ENCODE peak calls at places on chromosome 15, in seven cellular contexts. One of them, this sample, is unnamed.

GRCh38 chr15:45630958-45631691 is 3.7 kb upstream of the SQOR start:
- DNase-seq in heart right ventricle: no peak
- DNase-seq in choroid plexus epithelial cell: peak; percentile 74
- DNase-seq in progenitor cell of endocrine pancreas: no peak
- DNase-seq in GM10248: no peak
- DNase-seq in fibroblast of lung: peak; percentile 66
- DNase-seq in adrenal gland: no peak
- DNase-seq in this sample: no peak

GRCh38 chr15:29854413-29854812 is 32.1 kb upstream of the TJP1 start:
- DNase-seq in heart right ventricle: no peak
- DNase-seq in choroid plexus epithelial cell: no peak
- DNase-seq in progenitor cell of endocrine pancreas: no peak
- DNase-seq in GM10248: no peak
- DNase-seq in fibroblast of lung: no peak
- DNase-seq in adrenal gland: no peak
- DNase-seq in this sample: no peak

GRCh38 chr15:78889000-78889399 is 16.3 kb downstream of the MORF4L1 start:
- DNase-seq in heart right ventricle: no peak
- DNase-seq in choroid plexus epithelial cell: no peak
- DNase-seq in progenitor cell of endocrine pancreas: no peak
- DNase-seq in GM10248: no peak
- DNase-seq in fibroblast of lung: no peak
- DNase-seq in adrenal gland: no peak
- DNase-seq in this sample: no peak

GRCh38 chr15:62610499-62610898 is 432.0 kb upstream of the TPM1 start:
- DNase-seq in heart right ventricle: no peak
- DNase-seq in choroid plexus epithelial cell: no peak
- DNase-seq in progenitor cell of endocrine pancreas: no peak
- DNase-seq in GM10248: no peak
- DNase-seq in fibroblast of lung: no peak
- DNase-seq in adrenal gland: no peak
- DNase-seq in this sample: no peak

GRCh38 chr15:74319596-74320357 is 47.7 kb downstream of the CYP11A1 start:
- DNase-seq in heart right ventricle: peak; percentile 42
- DNase-seq in choroid plexus epithelial cell: no peak
- DNase-seq in progenitor cell of endocrine pancreas: no peak
- DNase-seq in GM10248: no peak
- DNase-seq in fibroblast of lung: no peak
- DNase-seq in adrenal gland: no peak
- DNase-seq in this sample: no peak

GRCh38 chr15:33171202-33171601 is 23.3 kb downstream of the FMN1 start:
- DNase-seq in heart right ventricle: no peak
- DNase-seq in choroid plexus epithelial cell: no peak
- DNase-seq in progenitor cell of endocrine pancreas: no peak
- DNase-seq in GM10248: no peak
- DNase-seq in fibroblast of lung: no peak
- DNase-seq in adrenal gland: no peak
- DNase-seq in this sample: no peak

GRCh38 chr15:75349851-75350588 is 3.2 kb downstream of the NEIL1 start:
- DNase-seq in heart right ventricle: no peak
- DNase-seq in choroid plexus epithelial cell: no peak
- DNase-seq in progenitor cell of endocrine pancreas: no peak
- DNase-seq in GM10248: peak; percentile 61
- DNase-seq in fibroblast of lung: no peak
- DNase-seq in adrenal gland: no peak
- DNase-seq in this sample: no peak

GRCh38 chr15:76431936-76432335 is 95.4 kb downstream of the ISL2 start:
- DNase-seq in heart right ventricle: no peak
- DNase-seq in choroid plexus epithelial cell: no peak
- DNase-seq in progenitor cell of endocrine pancreas: no peak
- DNase-seq in GM10248: no peak
- DNase-seq in fibroblast of lung: no peak
- DNase-seq in adrenal gland: no peak
- DNase-seq in this sample: peak; percentile 17

GRCh38 chr15:73685561-73685960 is 1.4 kb downstream of the CD276 start:
- DNase-seq in heart right ventricle: no peak
- DNase-seq in choroid plexus epithelial cell: peak; percentile 39
- DNase-seq in progenitor cell of endocrine pancreas: no peak
- DNase-seq in GM10248: no peak
- DNase-seq in fibroblast of lung: peak; percentile 45
- DNase-seq in adrenal gland: no peak
- DNase-seq in this sample: no peak

GRCh38 chr15:96947830-96948229 is 617.3 kb downstream of the NR2F2 start:
- DNase-seq in heart right ventricle: no peak
- DNase-seq in choroid plexus epithelial cell: peak; percentile 33
- DNase-seq in progenitor cell of endocrine pancreas: no peak
- DNase-seq in GM10248: no peak
- DNase-seq in fibroblast of lung: peak; percentile 33
- DNase-seq in adrenal gland: no peak
- DNase-seq in this sample: peak; percentile 69

GRCh38 chr15:85793641-85794597 is 806 bp downstream of the KLHL25 start:
- DNase-seq in heart right ventricle: peak; percentile 41
- DNase-seq in choroid plexus epithelial cell: peak; percentile 30
- DNase-seq in progenitor cell of endocrine pancreas: peak; percentile 34
- DNase-seq in GM10248: no peak
- DNase-seq in fibroblast of lung: no peak
- DNase-seq in adrenal gland: peak; percentile 40
- DNase-seq in this sample: peak; percentile 56

GRCh38 chr15:40279437-40280141 is 3.3 kb downstream of the ANKRD63 start:
- DNase-seq in heart right ventricle: peak; percentile 82
- DNase-seq in choroid plexus epithelial cell: peak; percentile 54
- DNase-seq in progenitor cell of endocrine pancreas: peak; percentile 85
- DNase-seq in GM10248: peak; percentile 82
- DNase-seq in fibroblast of lung: peak; percentile 48
- DNase-seq in adrenal gland: peak; percentile 77
- DNase-seq in this sample: peak; percentile 94

GRCh38 chr15:73996939-73997338 is 2.4 kb downstream of the PML start:
- DNase-seq in heart right ventricle: no peak
- DNase-seq in choroid plexus epithelial cell: peak; percentile 72
- DNase-seq in progenitor cell of endocrine pancreas: no peak
- DNase-seq in GM10248: peak; percentile 46
- DNase-seq in fibroblast of lung: peak; percentile 49
- DNase-seq in adrenal gland: peak; percentile 32
- DNase-seq in this sample: no peak

GRCh38 chr15:28992340-28992864 is 106.6 kb downstream of the APBA2 start:
- DNase-seq in heart right ventricle: no peak
- DNase-seq in choroid plexus epithelial cell: no peak
- DNase-seq in progenitor cell of endocrine pancreas: no peak
- DNase-seq in GM10248: no peak
- DNase-seq in fibroblast of lung: no peak
- DNase-seq in adrenal gland: no peak
- DNase-seq in this sample: no peak

GRCh38 chr15:50865515-50866370 is 42.7 kb upstream of the AP4E1 start:
- DNase-seq in heart right ventricle: no peak
- DNase-seq in choroid plexus epithelial cell: no peak
- DNase-seq in progenitor cell of endocrine pancreas: no peak
- DNase-seq in GM10248: no peak
- DNase-seq in fibroblast of lung: no peak
- DNase-seq in adrenal gland: no peak
- DNase-seq in this sample: no peak

GRCh38 chr15:94300612-94301011 is 69.3 kb downstream of the MCTP2 start:
- DNase-seq in heart right ventricle: no peak
- DNase-seq in choroid plexus epithelial cell: no peak
- DNase-seq in progenitor cell of endocrine pancreas: no peak
- DNase-seq in GM10248: no peak
- DNase-seq in fibroblast of lung: no peak
- DNase-seq in adrenal gland: no peak
- DNase-seq in this sample: no peak

GRCh38 chr15:57227899-57228298 is 148.4 kb upstream of the CGNL1 start:
- DNase-seq in heart right ventricle: no peak
- DNase-seq in choroid plexus epithelial cell: peak; percentile 76
- DNase-seq in progenitor cell of endocrine pancreas: no peak
- DNase-seq in GM10248: no peak
- DNase-seq in fibroblast of lung: peak; percentile 82
- DNase-seq in adrenal gland: no peak
- DNase-seq in this sample: no peak

GRCh38 chr15:51022206-51022605 is 72.5 kb downstream of the TNFAIP8L3 start:
- DNase-seq in heart right ventricle: no peak
- DNase-seq in choroid plexus epithelial cell: no peak
- DNase-seq in progenitor cell of endocrine pancreas: no peak
- DNase-seq in GM10248: no peak
- DNase-seq in fibroblast of lung: no peak
- DNase-seq in adrenal gland: no peak
- DNase-seq in this sample: no peak

GRCh38 chr15:94607176-94607654 is 375.9 kb downstream of the MCTP2 start:
- DNase-seq in heart right ventricle: peak; percentile 15
- DNase-seq in choroid plexus epithelial cell: peak; percentile 13
- DNase-seq in progenitor cell of endocrine pancreas: no peak
- DNase-seq in GM10248: no peak
- DNase-seq in fibroblast of lung: peak; percentile 28
- DNase-seq in adrenal gland: peak; percentile 29
- DNase-seq in this sample: no peak

GRCh38 chr15:51398676-51399075 is 57.2 kb downstream of the GLDN start:
- DNase-seq in heart right ventricle: no peak
- DNase-seq in choroid plexus epithelial cell: no peak
- DNase-seq in progenitor cell of endocrine pancreas: no peak
- DNase-seq in GM10248: no peak
- DNase-seq in fibroblast of lung: no peak
- DNase-seq in adrenal gland: no peak
- DNase-seq in this sample: no peak

GRCh38 chr15:40471105-40471777 is 457 bp downstream of the CHST14 start:
- DNase-seq in heart right ventricle: peak; percentile 43
- DNase-seq in choroid plexus epithelial cell: no peak
- DNase-seq in progenitor cell of endocrine pancreas: no peak
- DNase-seq in GM10248: peak; percentile 45
- DNase-seq in fibroblast of lung: peak; percentile 10
- DNase-seq in adrenal gland: peak; percentile 38
- DNase-seq in this sample: no peak

GRCh38 chr15:38904298-38904697 is 339.7 kb upstream of the RASGRP1 start:
- DNase-seq in heart right ventricle: no peak
- DNase-seq in choroid plexus epithelial cell: no peak
- DNase-seq in progenitor cell of endocrine pancreas: no peak
- DNase-seq in GM10248: no peak
- DNase-seq in fibroblast of lung: no peak
- DNase-seq in adrenal gland: no peak
- DNase-seq in this sample: no peak

GRCh38 chr15:27067175-27067574 is 96.2 kb downstream of the GABRG3 start:
- DNase-seq in heart right ventricle: no peak
- DNase-seq in choroid plexus epithelial cell: no peak
- DNase-seq in progenitor cell of endocrine pancreas: no peak
- DNase-seq in GM10248: no peak
- DNase-seq in fibroblast of lung: no peak
- DNase-seq in adrenal gland: no peak
- DNase-seq in this sample: no peak

GRCh38 chr15:29139540-29140459 is 129.8 kb downstream of the NSMCE3 start:
- DNase-seq in heart right ventricle: peak; percentile 50
- DNase-seq in choroid plexus epithelial cell: peak; percentile 63
- DNase-seq in progenitor cell of endocrine pancreas: peak; percentile 68
- DNase-seq in GM10248: peak; percentile 81
- DNase-seq in fibroblast of lung: peak; percentile 23
- DNase-seq in adrenal gland: peak; percentile 43
- DNase-seq in this sample: peak; percentile 81

GRCh38 chr15:69973102-69973714 is 124.5 kb downstream of the TLE3 start:
- DNase-seq in heart right ventricle: no peak
- DNase-seq in choroid plexus epithelial cell: peak; percentile 71
- DNase-seq in progenitor cell of endocrine pancreas: no peak
- DNase-seq in GM10248: no peak
- DNase-seq in fibroblast of lung: peak; percentile 32
- DNase-seq in adrenal gland: no peak
- DNase-seq in this sample: peak; percentile 29

GRCh38 chr15:80584561-80584964 is 110.5 kb upstream of the ABHD17C start:
- DNase-seq in heart right ventricle: no peak
- DNase-seq in choroid plexus epithelial cell: no peak
- DNase-seq in progenitor cell of endocrine pancreas: no peak
- DNase-seq in GM10248: no peak
- DNase-seq in fibroblast of lung: no peak
- DNase-seq in adrenal gland: no peak
- DNase-seq in this sample: no peak

GRCh38 chr15:60590935-60591490 is 112.1 kb upstream of the ICE2 start:
- DNase-seq in heart right ventricle: peak; percentile 54
- DNase-seq in choroid plexus epithelial cell: peak; percentile 51
- DNase-seq in progenitor cell of endocrine pancreas: peak; percentile 36
- DNase-seq in GM10248: peak; percentile 35
- DNase-seq in fibroblast of lung: peak; percentile 47
- DNase-seq in adrenal gland: peak; percentile 59
- DNase-seq in this sample: peak; percentile 68
- TF ChIP-seq CTCF in heart right ventricle: peak; percentile 23
- TF ChIP-seq CTCF in choroid plexus epithelial cell: no peak
- TF ChIP-seq CTCF in progenitor cell of endocrine pancreas: no peak
- TF ChIP-seq CTCF in GM10248: no peak
- TF ChIP-seq CTCF in fibroblast of lung: no peak
- TF ChIP-seq CTCF in adrenal gland: no peak
- TF ChIP-seq CTCF in this sample: no peak

GRCh38 chr15:67386947-67387346 is 132.4 kb downstream of the IQCH start:
- DNase-seq in heart right ventricle: no peak
- DNase-seq in choroid plexus epithelial cell: no peak
- DNase-seq in progenitor cell of endocrine pancreas: no peak
- DNase-seq in GM10248: no peak
- DNase-seq in fibroblast of lung: no peak
- DNase-seq in adrenal gland: no peak
- DNase-seq in this sample: no peak

GRCh38 chr15:67384761-67385160 is 130.2 kb downstream of the IQCH start:
- DNase-seq in heart right ventricle: no peak
- DNase-seq in choroid plexus epithelial cell: no peak
- DNase-seq in progenitor cell of endocrine pancreas: no peak
- DNase-seq in GM10248: no peak
- DNase-seq in fibroblast of lung: no peak
- DNase-seq in adrenal gland: no peak
- DNase-seq in this sample: no peak

GRCh38 chr15:67382723-67383122 is 128.1 kb downstream of the IQCH start:
- DNase-seq in heart right ventricle: no peak
- DNase-seq in choroid plexus epithelial cell: no peak
- DNase-seq in progenitor cell of endocrine pancreas: no peak
- DNase-seq in GM10248: no peak
- DNase-seq in fibroblast of lung: no peak
- DNase-seq in adrenal gland: no peak
- DNase-seq in this sample: no peak

GRCh38 chr15:67383903-67384302 is 129.3 kb downstream of the IQCH start:
- DNase-seq in heart right ventricle: no peak
- DNase-seq in choroid plexus epithelial cell: peak; percentile 49
- DNase-seq in progenitor cell of endocrine pancreas: no peak
- DNase-seq in GM10248: no peak
- DNase-seq in fibroblast of lung: peak; percentile 40
- DNase-seq in adrenal gland: no peak
- DNase-seq in this sample: no peak

GRCh38 chr15:67385971-67386370 is 131.4 kb downstream of the IQCH start:
- DNase-seq in heart right ventricle: no peak
- DNase-seq in choroid plexus epithelial cell: peak; percentile 27
- DNase-seq in progenitor cell of endocrine pancreas: no peak
- DNase-seq in GM10248: no peak
- DNase-seq in fibroblast of lung: peak; percentile 18
- DNase-seq in adrenal gland: no peak
- DNase-seq in this sample: no peak
- TF ChIP-seq CTCF in heart right ventricle: no peak
- TF ChIP-seq CTCF in choroid plexus epithelial cell: peak; percentile 48
- TF ChIP-seq CTCF in progenitor cell of endocrine pancreas: no peak
- TF ChIP-seq CTCF in GM10248: no peak
- TF ChIP-seq CTCF in fibroblast of lung: peak; percentile 37
- TF ChIP-seq CTCF in adrenal gland: no peak
- TF ChIP-seq CTCF in this sample: no peak

GRCh38 chr15:99425666-99426301 is 140.0 kb upstream of the MEF2A start:
- DNase-seq in heart right ventricle: peak; percentile 51
- DNase-seq in choroid plexus epithelial cell: peak; percentile 28
- DNase-seq in progenitor cell of endocrine pancreas: no peak
- DNase-seq in GM10248: no peak
- DNase-seq in fibroblast of lung: no peak
- DNase-seq in adrenal gland: no peak
- DNase-seq in this sample: no peak
- TF ChIP-seq CTCF in heart right ventricle: peak; percentile 45
- TF ChIP-seq CTCF in choroid plexus epithelial cell: peak; percentile 41
- TF ChIP-seq CTCF in progenitor cell of endocrine pancreas: no peak
- TF ChIP-seq CTCF in GM10248: no peak
- TF ChIP-seq CTCF in fibroblast of lung: peak; percentile 31
- TF ChIP-seq CTCF in adrenal gland: peak; percentile 16
- TF ChIP-seq CTCF in this sample: no peak

GRCh38 chr15:82621970-82622369 is 25.2 kb downstream of the CPEB1 start:
- DNase-seq in heart right ventricle: no peak
- DNase-seq in choroid plexus epithelial cell: no peak
- DNase-seq in progenitor cell of endocrine pancreas: no peak
- DNase-seq in GM10248: no peak
- DNase-seq in fibroblast of lung: no peak
- DNase-seq in adrenal gland: no peak
- DNase-seq in this sample: no peak
- TF ChIP-seq CTCF in heart right ventricle: no peak
- TF ChIP-seq CTCF in choroid plexus epithelial cell: peak; percentile 23
- TF ChIP-seq CTCF in progenitor cell of endocrine pancreas: no peak
- TF ChIP-seq CTCF in GM10248: no peak
- TF ChIP-seq CTCF in fibroblast of lung: peak; percentile 16
- TF ChIP-seq CTCF in adrenal gland: no peak
- TF ChIP-seq CTCF in this sample: no peak

This sample was measured in nephron progenitor cell.